ENCODE peak calls at places on chromosome 6, in four cellular contexts. Q is heart left ventricle, W is GM23248, K is esophagus muscularis mucosa. D is an unnamed sample.

GRCh38 chr6:28525496-28526039 is at the start of gene GPX5:
- DNase-seq in Q (no peak), W (no peak), K (peak; percentile 45), D (no peak)

GRCh38 chr6:15897063-15897934 is 231.6 kb upstream of the MYLIP start:
- DNase-seq in K (no peak), W (peak; percentile 63), Q (peak; percentile 53), D (peak; percentile 11)

GRCh38 chr6:126640921-126641320 is 301.0 kb downstream of the CENPW start:
- DNase-seq in W (no peak), K (no peak), Q (no peak), D (no peak)

GRCh38 chr6:54060286-54060685 is 51.0 kb upstream of the MLIP start:
- DNase-seq in W (peak; percentile 47), K (no peak), Q (no peak), D (no peak)

GRCh38 chr6:8073758-8074157 is 9.6 kb upstream of the BLOC1S5 start:
- DNase-seq in Q (no peak), K (no peak), W (no peak), D (no peak)

GRCh38 chr6:35487653-35488516 is 9.0 kb downstream of the TEAD3 start:
- DNase-seq in W (peak; percentile 37), Q (no peak), K (no peak), D (no peak)

GRCh38 chr6:112269165-112269564 is 14.8 kb upstream of the LAMA4 start:
- DNase-seq in W (peak; percentile 76), K (no peak), Q (no peak), D (no peak)

GRCh38 chr6:41578714-41579610 is 32.8 kb downstream of the FOXP4 start:
- DNase-seq in K (no peak), W (no peak), Q (no peak), D (no peak)

GRCh38 chr6:4510317-4510716 is 265.9 kb upstream of the CDYL start:
- DNase-seq in Q (no peak), K (peak; percentile 66), W (no peak), D (no peak)

GRCh38 chr6:24743944-24744335 is 25.0 kb upstream of the C6orf62 start:
- DNase-seq in Q (no peak), W (no peak), K (no peak), D (no peak)

GRCh38 chr6:42387336-42387735 is 64.4 kb downstream of the TRERF1 start:
- DNase-seq in Q (no peak), K (no peak), W (no peak), D (no peak)

GRCh38 chr6:89843070-89843469 is 13.4 kb downstream of the CASP8AP2 start:
- DNase-seq in Q (no peak), W (peak; percentile 67), K (no peak), D (no peak)

GRCh38 chr6:22448311-22448711 is 121.1 kb upstream of the HDGFL1 start:
- DNase-seq in Q (no peak), K (no peak), W (no peak), D (no peak)

GRCh38 chr6:41605649-41606048 is 32.6 kb upstream of the MDFI start:
- DNase-seq in W (no peak), Q (no peak), K (no peak), D (no peak)

GRCh38 chr6:116145786-116146675 is 20.1 kb upstream of the COL10A1 start:
- DNase-seq in W (no peak), K (no peak), Q (no peak), D (no peak)

GRCh38 chr6:55665224-55665587 is 86.2 kb upstream of the HMGCLL1 start:
- DNase-seq in W (no peak), K (no peak), Q (no peak), D (no peak)

GRCh38 chr6:47669684-47670515 is 28.5 kb upstream of the ADGRF4 start:
- DNase-seq in W (peak; percentile 2), Q (no peak), K (peak; percentile 78), D (no peak)

GRCh38 chr6:111663232-111663631 is 57.6 kb upstream of the TRAF3IP2 start:
- DNase-seq in W (peak; percentile 16), Q (no peak), K (no peak), D (peak; percentile 90)

GRCh38 chr6:42532038-42532669 is 31.7 kb upstream of the UBR2 start:
- DNase-seq in K (no peak), Q (no peak), W (peak; percentile 83), D (no peak)

GRCh38 chr6:37288247-37288646 is 30.3 kb upstream of the TMEM217 start:
- DNase-seq in Q (no peak), W (peak; percentile 7), K (no peak), D (no peak)

GRCh38 chr6:26354162-26354561 is 10.8 kb upstream of the BTN3A2 start:
- DNase-seq in Q (no peak), W (no peak), K (no peak), D (no peak)

GRCh38 chr6:35500782-35501181 is 3.9 kb upstream of the TEAD3 start:
- DNase-seq in K (no peak), Q (no peak), W (peak; percentile 78), D (peak; percentile 80)

GRCh38 chr6:137893726-137894125 is 26.7 kb downstream of the TNFAIP3 start:
- DNase-seq in W (peak; percentile 74), K (no peak), Q (no peak), D (no peak)

GRCh38 chr6:152673233-152673632 is 24.5 kb upstream of the MYCT1 start:
- DNase-seq in Q (no peak), W (peak; percentile 11), K (no peak), D (no peak)

DNA sequence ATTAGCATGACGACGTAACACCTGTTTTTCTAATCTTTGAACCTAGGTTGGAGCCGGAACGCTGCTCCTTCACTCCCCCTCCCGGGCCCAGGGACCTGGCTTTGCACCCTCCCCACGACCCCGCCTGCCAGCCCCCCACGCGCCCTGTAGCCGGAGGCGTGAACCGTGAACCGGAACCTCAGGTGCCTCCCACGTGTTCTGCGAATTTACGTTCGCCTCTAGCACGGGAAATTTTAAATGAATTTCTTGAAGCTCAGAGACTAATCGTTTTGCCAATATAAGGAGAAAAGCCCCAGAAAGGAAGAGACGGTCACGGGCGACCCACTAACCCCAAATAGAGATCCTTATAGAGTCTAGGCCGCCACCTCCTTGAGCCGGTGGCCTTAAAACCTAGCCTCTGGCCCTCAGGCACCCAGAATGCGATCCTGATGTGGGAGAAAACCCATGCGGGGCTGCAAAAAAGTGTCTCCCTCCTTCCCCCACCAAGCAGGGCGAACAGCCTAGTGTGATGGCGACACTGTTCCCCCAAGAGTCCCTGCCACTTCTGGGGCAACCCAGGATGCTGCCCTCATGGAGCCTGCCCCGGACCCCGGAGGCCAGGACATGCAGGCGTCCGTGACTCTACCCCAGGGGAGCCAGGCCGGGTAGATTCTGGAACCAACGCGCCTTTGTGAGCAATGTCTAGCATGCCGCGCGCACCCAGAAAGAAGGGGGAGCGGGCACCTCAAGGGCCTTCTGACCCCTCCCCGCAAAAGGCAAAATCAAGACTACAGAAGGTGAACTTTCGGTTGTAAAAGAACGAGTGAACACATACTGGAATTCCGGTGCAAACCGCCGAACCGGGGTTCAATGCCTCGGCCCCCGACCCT is 2.7 kb upstream of the SIM1 start:
- DNase-seq in K (peak; percentile 64), W (no peak), Q (no peak), D (no peak)
- H3K4me3 ChIP-seq in K (no peak overlapping the region), W (no peak overlapping the region), Q (no peak overlapping the region), D (no peak overlapping the region)

DNA sequence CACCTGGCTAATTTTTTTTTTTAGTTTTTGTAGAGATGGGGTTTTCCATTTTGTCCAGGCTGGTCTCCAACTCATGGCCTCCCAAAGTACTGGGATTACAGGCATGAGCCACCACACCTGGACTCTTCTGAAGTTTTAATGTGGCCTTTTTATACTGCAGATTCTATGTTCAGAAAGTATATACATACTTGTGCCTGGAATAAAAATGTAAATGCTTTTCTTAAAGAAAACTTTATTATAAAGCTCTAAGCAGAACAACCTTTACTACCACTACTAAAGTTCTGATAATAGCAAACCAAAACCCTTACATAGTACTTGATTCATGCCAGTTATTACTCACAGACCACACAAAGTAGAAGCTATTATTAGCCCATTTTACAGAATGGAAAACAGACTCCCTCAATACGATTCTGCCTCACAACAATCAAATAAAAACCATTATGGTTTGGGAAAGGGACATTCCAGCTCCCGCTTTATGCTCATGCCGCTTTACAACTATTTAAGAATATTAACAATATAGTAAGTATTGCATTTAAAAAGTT is 5.3 kb downstream of the PHIP start:
- DNase-seq in K (no peak), Q (no peak), W (no peak), D (no peak)
- H3K36me3 ChIP-seq in K (no peaks in the 10 kb centered on the region), Q (no peaks in the 10 kb centered on the region), W (no peaks in the 10 kb centered on the region), D (no peaks in the 10 kb centered on the region)

DNA sequence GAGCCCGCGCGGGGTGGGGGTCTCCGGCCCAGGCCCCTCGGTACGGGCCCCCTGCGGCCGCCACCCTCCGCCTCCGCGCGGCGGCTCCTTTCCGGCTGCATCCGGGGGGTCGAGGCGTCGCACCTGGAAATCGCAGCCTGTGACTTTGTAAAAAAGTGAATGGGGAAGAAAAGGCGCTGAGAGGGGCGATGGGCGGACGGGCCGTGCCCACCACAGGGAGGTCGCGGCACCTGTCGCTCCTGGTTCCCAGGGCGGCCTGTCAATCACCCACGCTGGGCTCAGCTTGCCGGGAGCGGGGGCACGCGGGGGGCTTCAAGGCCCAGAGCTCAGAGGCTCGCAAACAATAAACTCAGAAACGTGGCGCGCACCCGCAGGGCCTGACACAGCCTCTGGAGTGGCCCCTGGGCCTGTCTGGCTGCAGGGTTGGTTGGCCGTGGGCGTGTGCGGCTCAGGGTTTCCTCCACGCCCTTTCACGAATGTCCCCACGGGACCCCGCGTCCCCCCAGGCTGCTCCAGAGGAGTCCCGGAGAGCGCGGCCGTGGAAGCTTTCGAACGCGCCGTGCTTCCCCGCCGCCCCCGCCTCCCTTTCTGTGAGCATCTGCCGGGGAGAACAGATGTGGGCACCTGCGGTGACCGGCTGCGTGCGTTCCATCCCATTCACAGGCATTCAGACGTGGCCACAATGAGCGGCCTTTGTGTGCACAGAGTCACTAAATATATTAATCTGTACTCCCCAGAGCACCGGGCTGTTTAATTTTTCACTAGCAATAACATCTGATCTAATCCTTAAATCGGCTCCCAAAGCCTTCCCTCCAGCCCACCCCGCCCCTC is 6.1 kb upstream of the DLL1 start:
- DNase-seq in W (no peak), Q (no peak), K (no peak), D (no peak)
- H3K4me3 ChIP-seq in W (no peak overlapping the region), Q (no peak overlapping the region), K (peak overlapping the region; percentile 68), D (no peak overlapping the region)

GRCh38 chr6:134962421-134962820 is 12.5 kb upstream of the ALDH8A1 start:
- DNase-seq in Q (no peak), W (no peak), K (no peak), D (no peak)
- H3K36me3 ChIP-seq in Q (no peaks in the 10 kb centered on the region), W (peaks cover 72% of the 10 kb centered on the region), K (peaks cover 48% of the 10 kb centered on the region), D (peaks cover 3% of the 10 kb centered on the region)

DNA sequence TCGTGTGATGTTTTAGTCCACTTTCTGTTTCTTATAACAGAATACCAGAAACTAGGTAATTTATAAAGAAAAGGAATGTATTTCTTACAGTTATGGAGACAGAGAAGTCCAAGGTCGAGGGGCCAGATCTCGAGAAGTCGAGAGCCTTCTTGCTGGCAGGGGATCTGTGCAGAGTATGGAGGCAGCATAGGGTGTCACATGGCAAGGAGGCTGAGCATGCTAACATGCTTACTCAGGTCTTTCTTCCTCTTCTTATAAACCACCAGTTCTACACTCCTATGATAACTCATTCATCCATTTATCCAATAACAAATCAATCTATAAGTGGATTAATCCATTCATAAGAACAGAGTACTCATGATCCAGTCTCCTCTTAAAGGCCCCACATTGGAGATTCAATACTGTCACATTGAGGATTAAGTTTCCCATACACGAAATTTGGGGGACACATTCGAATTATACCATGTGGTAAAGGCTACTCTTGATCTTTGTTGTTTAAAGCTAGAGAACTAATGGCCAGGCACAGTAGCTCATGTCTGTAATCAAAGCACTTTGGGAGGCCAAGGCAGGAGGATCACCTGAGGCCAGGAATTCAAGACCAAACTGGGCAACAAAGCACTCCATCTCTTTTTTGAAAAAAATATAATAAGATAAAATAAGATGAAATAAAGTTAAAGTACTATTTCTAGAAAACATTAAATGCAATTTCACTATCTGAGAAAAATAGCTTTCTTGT is 2.1 kb downstream of the GOPC start:
- DNase-seq in K (no peak), W (peak; percentile 33), Q (no peak), D (no peak)
- H3K4me3 ChIP-seq in K (peak overlapping the region; percentile 97), W (peak overlapping the region; percentile 95), Q (no peak overlapping the region), D (peak overlapping the region; percentile 87)